ENCODE peak calls at places on chromosomes 7 and 10, in ten cellular contexts. K is left ventricle myocardium inferior, E is AG04449, I is suprapubic skin, W is heart right ventricle, Q is HL-60, T is BJ, H is lower leg skin, S is PC-9, L is ovary. N is an unnamed sample.

GRCh38 chr10:4270116-4270515 is 485.1 kb upstream of the KLF6 start:
- DNase-seq in K (no peak), E (peak; percentile 54), I (no peak), W (no peak), Q (peak; percentile 2), T (no peak), H (no peak), S (peak; percentile 36), L (no peak), N (peak; percentile 29)

GRCh38 chr7:139994356-139994755 is 68.4 kb downstream of the PARP12 start:
- DNase-seq in K (no peak), E (no peak), I (no peak), W (no peak), Q (no peak), T (no peak), H (no peak), S (no peak), L (no peak), N (no peak)

GRCh38 chr10:48609899-48610584 is 5.2 kb upstream of the ARHGAP22 start:
- DNase-seq in K (no peak), E (no peak), I (peak; percentile 15), W (no peak), Q (no peak), T (no peak), H (peak; percentile 70), S (no peak), L (no peak), N (no peak)

GRCh38 chr7:88927-89921 is 103.1 kb upstream of the FAM20C start:
- DNase-seq in K (peak; percentile 52), E (peak; percentile 70), I (no peak), W (peak; percentile 56), Q (peak; percentile 7), T (peak; percentile 76), H (no peak), S (peak; percentile 88), L (peak; percentile 63), N (peak; percentile 96)

GRCh38 chr7:22351878-22352277 is 5.1 kb downstream of the RAPGEF5 start:
- DNase-seq in K (no peak), E (no peak), I (no peak), W (no peak), Q (no peak), T (no peak), H (no peak), S (no peak), L (no peak), N (no peak)

GRCh38 chr7:140723002-140723401 is 26.5 kb downstream of the NDUFB2 start:
- DNase-seq in K (no peak), E (no peak), I (no peak), W (no peak), Q (no peak), T (no peak), H (no peak), S (peak; percentile 4), L (no peak), N (no peak)

GRCh38 chr7:27409776-27410175 is 167.2 kb downstream of the EVX1 start:
- DNase-seq in K (no peak), E (no peak), I (no peak), W (no peak), Q (no peak), T (peak; percentile 72), H (no peak), S (no peak), L (no peak), N (peak; percentile 11)

GRCh38 chr10:103969857-103970627 is 3.1 kb downstream of the SLK start:
- DNase-seq in K (no peak), E (no peak), I (no peak), W (no peak), Q (no peak), T (no peak), H (no peak), S (no peak), L (no peak), N (no peak)

GRCh38 chr10:80506189-80506575 is 31.5 kb upstream of the SH2D4B start:
- DNase-seq in K (no peak), E (no peak), I (no peak), W (no peak), Q (no peak), T (no peak), H (no peak), S (peak; percentile 100), L (no peak), N (no peak)

GRCh38 chr10:71365366-71365765 is 31.4 kb upstream of the CDH23 start:
- DNase-seq in K (no peak), E (no peak), I (no peak), W (no peak), Q (no peak), T (no peak), H (no peak), S (no peak), L (no peak), N (no peak)

GRCh38 chr7:106029941-106030340 is 66.9 kb downstream of the CDHR3 start:
- DNase-seq in K (no peak), E (no peak), I (no peak), W (no peak), Q (no peak), T (no peak), H (no peak), S (no peak), L (no peak), N (no peak)

GRCh38 chr10:45561952-45562351 is 110.6 kb downstream of the ZFAND4 start:
- DNase-seq in K (no peak), E (no peak), I (no peak), W (no peak), Q (no peak), T (no peak), H (no peak), S (no peak), L (no peak), N (no peak)

GRCh38 chr7:140247564-140247963 is 70.8 kb upstream of the KDM7A start:
- DNase-seq in K (peak; percentile 19), E (no peak), I (no peak), W (no peak), Q (no peak), T (no peak), H (no peak), S (no peak), L (no peak), N (no peak)

GRCh38 chr10:105950410-105950809 is 1214.1 kb downstream of the SORCS1 start:
- DNase-seq in K (peak; percentile 22), E (no peak), I (no peak), W (no peak), Q (peak; percentile 23), T (no peak), H (no peak), S (no peak), L (peak; percentile 30), N (peak; percentile 49)

GRCh38 chr10:33052476-33052875 is 94.4 kb upstream of the ITGB1 start:
- DNase-seq in K (no peak), E (no peak), I (no peak), W (no peak), Q (no peak), T (no peak), H (no peak), S (no peak), L (no peak), N (no peak)

GRCh38 chr10:73641272-73642060 is at the start of gene MYOZ1:
- DNase-seq in K (no peak), E (no peak), I (no peak), W (no peak), Q (no peak), T (peak; percentile 16), H (no peak), S (no peak), L (no peak), N (peak; percentile 46)

GRCh38 chr7:946256-946996 is 8.1 kb downstream of the ADAP1 start:
- DNase-seq in K (no peak), E (no peak), I (no peak), W (peak; percentile 0), Q (no peak), T (no peak), H (peak; percentile 62), S (no peak), L (peak; percentile 27), N (no peak)

GRCh38 chr10:132326925-132327324 is 5.1 kb upstream of the LRRC27 start:
- DNase-seq in K (no peak), E (no peak), I (no peak), W (no peak), Q (no peak), T (no peak), H (no peak), S (no peak), L (no peak), N (no peak)

GRCh38 chr10:87646920-87647319 is 12.8 kb upstream of the PAPSS2 start:
- DNase-seq in K (no peak), E (no peak), I (no peak), W (no peak), Q (no peak), T (no peak), H (no peak), S (no peak), L (no peak), N (no peak)

GRCh38 chr7:17300012-17300411 is 1.6 kb downstream of the AHR start:
- DNase-seq in K (no peak), E (no peak), I (no peak), W (no peak), Q (no peak), T (no peak), H (no peak), S (no peak), L (no peak), N (no peak)
- H3K4me3 ChIP-seq in K (peak overlapping the region; percentile 93), E (peak overlapping the region; percentile 76), I (peak overlapping the region; percentile 82), W (peak overlapping the region; percentile 89), Q (peak overlapping the region; percentile 97), T (peak overlapping the region; percentile 98), H (peak overlapping the region; percentile 90), S (peak overlapping the region; percentile 83), L (peak overlapping the region; percentile 74), N (peak overlapping the region; percentile 83)

DNA sequence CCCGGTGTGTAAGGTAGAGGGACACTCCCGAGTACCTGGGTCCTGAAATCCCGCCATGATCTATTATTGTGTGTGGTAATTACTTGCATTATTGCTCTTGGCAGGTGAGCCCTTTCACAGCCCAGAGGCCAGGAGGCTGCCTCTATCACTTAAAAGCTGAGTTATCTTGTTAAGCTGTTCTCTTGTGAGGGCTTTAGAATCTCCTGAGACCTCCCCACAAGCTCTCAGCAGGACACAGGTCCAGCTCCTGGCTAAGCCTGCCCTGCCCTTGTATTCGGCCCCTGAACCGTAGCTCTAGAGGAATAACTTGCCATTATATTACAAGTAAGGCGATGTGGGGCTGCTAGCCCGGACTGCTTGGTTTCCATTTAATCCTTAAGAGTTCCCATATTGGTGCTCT is 13.9 kb downstream of the SND1 start:
- DNase-seq in K (no peak), E (no peak), I (no peak), W (no peak), Q (no peak), T (no peak), H (no peak), S (no peak), L (no peak), N (no peak)
- H3K4me3 ChIP-seq in K (no peak overlapping the region), E (no peak overlapping the region), I (no peak overlapping the region), W (no peak overlapping the region), Q (no peak overlapping the region), T (no peak overlapping the region), H (no peak overlapping the region), S (no peak overlapping the region), L (no peak overlapping the region), N (no peak overlapping the region)

GRCh38 chr10:95792874-95793285 is 36.9 kb downstream of the ENTPD1 start:
- DNase-seq in K (no peak), E (peak; percentile 60), I (no peak), W (no peak), Q (peak; percentile 46), T (peak; percentile 22), H (no peak), S (no peak), L (no peak), N (peak; percentile 26)
- H3K4me3 ChIP-seq in K (no peak overlapping the region), E (no peak overlapping the region), I (no peak overlapping the region), W (no peak overlapping the region), Q (no peak overlapping the region), T (no peak overlapping the region), H (no peak overlapping the region), S (no peak overlapping the region), L (no peak overlapping the region), N (no peak overlapping the region)

GRCh38 chr10:60299390-60299778 is 90.3 kb downstream of the ANK3 start:
- DNase-seq in K (no peak), E (no peak), I (no peak), W (no peak), Q (no peak), T (no peak), H (no peak), S (no peak), L (no peak), N (no peak)
- H3K4me3 ChIP-seq in K (peak overlapping the region; percentile 66), E (no peak overlapping the region), I (no peak overlapping the region), W (peak overlapping the region; percentile 55), Q (no peak overlapping the region), T (no peak overlapping the region), H (no peak overlapping the region), S (no peak overlapping the region), L (no peak overlapping the region), N (no peak overlapping the region)